ENCODE peak calls at places on chromosomes 6 and 20, in eight cellular contexts. One of them, this sample, is unnamed.

GRCh38 chr6:162063666-162064065 is 663.9 kb downstream of the PRKN start:
- DNase-seq in fibroblast of lung: no peak
- DNase-seq in cardiac fibroblast: no peak
- DNase-seq in brain microvascular endothelial cell: no peak
- DNase-seq in PC-9: no peak
- DNase-seq in body of pancreas: no peak
- DNase-seq in psoas muscle: no peak
- DNase-seq in mucosa of descending colon: no peak
- DNase-seq in this sample: no peak

GRCh38 chr6:7781240-7781639 is 55.3 kb downstream of the BMP6 start:
- DNase-seq in fibroblast of lung: no peak
- DNase-seq in cardiac fibroblast: no peak
- DNase-seq in brain microvascular endothelial cell: no peak
- DNase-seq in PC-9: no peak
- DNase-seq in body of pancreas: no peak
- DNase-seq in psoas muscle: no peak
- DNase-seq in mucosa of descending colon: no peak
- DNase-seq in this sample: no peak

GRCh38 chr20:59671661-59672471 is 67.5 kb downstream of the PHACTR3 start:
- DNase-seq in fibroblast of lung: no peak
- DNase-seq in cardiac fibroblast: no peak
- DNase-seq in brain microvascular endothelial cell: no peak
- DNase-seq in PC-9: no peak
- DNase-seq in body of pancreas: no peak
- DNase-seq in psoas muscle: no peak
- DNase-seq in mucosa of descending colon: no peak
- DNase-seq in this sample: no peak

GRCh38 chr6:68042339-68043121 is 592.6 kb upstream of the ADGRB3 start:
- DNase-seq in fibroblast of lung: no peak
- DNase-seq in cardiac fibroblast: no peak
- DNase-seq in brain microvascular endothelial cell: no peak
- DNase-seq in PC-9: no peak
- DNase-seq in body of pancreas: no peak
- DNase-seq in psoas muscle: no peak
- DNase-seq in mucosa of descending colon: no peak
- DNase-seq in this sample: no peak

GRCh38 chr6:121857551-121857950 is 422.1 kb downstream of the GJA1 start:
- DNase-seq in fibroblast of lung: no peak
- DNase-seq in cardiac fibroblast: no peak
- DNase-seq in brain microvascular endothelial cell: peak
- DNase-seq in PC-9: no peak
- DNase-seq in body of pancreas: no peak
- DNase-seq in psoas muscle: no peak
- DNase-seq in mucosa of descending colon: no peak
- DNase-seq in this sample: no peak

GRCh38 chr6:3259491-3259958 is 778 bp downstream of the PSMG4 start:
- DNase-seq in fibroblast of lung: no peak
- DNase-seq in cardiac fibroblast: peak
- DNase-seq in brain microvascular endothelial cell: peak
- DNase-seq in PC-9: peak
- DNase-seq in body of pancreas: peak
- DNase-seq in psoas muscle: no peak
- DNase-seq in mucosa of descending colon: peak
- DNase-seq in this sample: peak

GRCh38 chr6:151109361-151109760 is 130.4 kb upstream of the AKAP12 start:
- DNase-seq in fibroblast of lung: peak
- DNase-seq in cardiac fibroblast: no peak
- DNase-seq in brain microvascular endothelial cell: peak
- DNase-seq in PC-9: no peak
- DNase-seq in body of pancreas: no peak
- DNase-seq in psoas muscle: no peak
- DNase-seq in mucosa of descending colon: no peak
- DNase-seq in this sample: peak

GRCh38 chr6:155079985-155080452 is 84.9 kb downstream of the TIAM2 start:
- DNase-seq in fibroblast of lung: no peak
- DNase-seq in cardiac fibroblast: no peak
- DNase-seq in brain microvascular endothelial cell: no peak
- DNase-seq in PC-9: no peak
- DNase-seq in body of pancreas: no peak
- DNase-seq in psoas muscle: no peak
- DNase-seq in mucosa of descending colon: no peak
- DNase-seq in this sample: peak

GRCh38 chr6:17542243-17542642 is 57.9 kb upstream of the FAM8A1 start:
- DNase-seq in fibroblast of lung: no peak
- DNase-seq in cardiac fibroblast: no peak
- DNase-seq in brain microvascular endothelial cell: no peak
- DNase-seq in PC-9: no peak
- DNase-seq in body of pancreas: no peak
- DNase-seq in psoas muscle: no peak
- DNase-seq in mucosa of descending colon: no peak
- DNase-seq in this sample: no peak

GRCh38 chr6:159125977-159126376 is 43.2 kb upstream of the FNDC1 start:
- DNase-seq in fibroblast of lung: no peak
- DNase-seq in cardiac fibroblast: no peak
- DNase-seq in brain microvascular endothelial cell: no peak
- DNase-seq in PC-9: no peak
- DNase-seq in body of pancreas: no peak
- DNase-seq in psoas muscle: peak
- DNase-seq in mucosa of descending colon: no peak
- DNase-seq in this sample: no peak

GRCh38 chr20:23135449-23136447 is 49.6 kb upstream of the CD93 start:
- DNase-seq in fibroblast of lung: no peak
- DNase-seq in cardiac fibroblast: no peak
- DNase-seq in brain microvascular endothelial cell: no peak
- DNase-seq in PC-9: no peak
- DNase-seq in body of pancreas: no peak
- DNase-seq in psoas muscle: no peak
- DNase-seq in mucosa of descending colon: no peak
- DNase-seq in this sample: no peak

GRCh38 chr6:19812512-19813119 is 24.6 kb upstream of the ID4 start:
- DNase-seq in fibroblast of lung: peak
- DNase-seq in cardiac fibroblast: peak
- DNase-seq in brain microvascular endothelial cell: peak
- DNase-seq in PC-9: no peak
- DNase-seq in body of pancreas: peak
- DNase-seq in psoas muscle: no peak
- DNase-seq in mucosa of descending colon: no peak
- DNase-seq in this sample: peak

GRCh38 chr6:116424001-116424400 is 37.2 kb upstream of the CALHM6 start:
- DNase-seq in fibroblast of lung: no peak
- DNase-seq in cardiac fibroblast: peak
- DNase-seq in brain microvascular endothelial cell: peak
- DNase-seq in PC-9: no peak
- DNase-seq in body of pancreas: no peak
- DNase-seq in psoas muscle: no peak
- DNase-seq in mucosa of descending colon: no peak
- DNase-seq in this sample: no peak

GRCh38 chr6:119096683-119097310 is 18.3 kb upstream of the FAM184A start:
- DNase-seq in fibroblast of lung: peak
- DNase-seq in cardiac fibroblast: peak
- DNase-seq in brain microvascular endothelial cell: peak
- DNase-seq in PC-9: no peak
- DNase-seq in body of pancreas: peak
- DNase-seq in psoas muscle: peak
- DNase-seq in mucosa of descending colon: no peak
- DNase-seq in this sample: peak

GRCh38 chr20:36214684-36215256 is 21.5 kb upstream of the AAR2 start:
- DNase-seq in fibroblast of lung: peak
- DNase-seq in cardiac fibroblast: peak
- DNase-seq in brain microvascular endothelial cell: no peak
- DNase-seq in PC-9: no peak
- DNase-seq in body of pancreas: no peak
- DNase-seq in psoas muscle: no peak
- DNase-seq in mucosa of descending colon: no peak
- DNase-seq in this sample: peak

GRCh38 chr6:109816452-109817374 is 125.6 kb downstream of the FIG4 start:
- DNase-seq in fibroblast of lung: no peak
- DNase-seq in cardiac fibroblast: no peak
- DNase-seq in brain microvascular endothelial cell: no peak
- DNase-seq in PC-9: no peak
- DNase-seq in body of pancreas: no peak
- DNase-seq in psoas muscle: no peak
- DNase-seq in mucosa of descending colon: no peak
- DNase-seq in this sample: no peak

GRCh38 chr6:37004044-37004984 is 1.1 kb upstream of the FGD2 start:
- DNase-seq in fibroblast of lung: no peak
- DNase-seq in cardiac fibroblast: no peak
- DNase-seq in brain microvascular endothelial cell: no peak
- DNase-seq in PC-9: no peak
- DNase-seq in body of pancreas: no peak
- DNase-seq in psoas muscle: no peak
- DNase-seq in mucosa of descending colon: no peak
- DNase-seq in this sample: no peak

GRCh38 chr6:73722318-73723060 is 26.5 kb downstream of the CD109 start:
- DNase-seq in fibroblast of lung: peak
- DNase-seq in cardiac fibroblast: peak
- DNase-seq in brain microvascular endothelial cell: peak
- DNase-seq in PC-9: no peak
- DNase-seq in body of pancreas: no peak
- DNase-seq in psoas muscle: no peak
- DNase-seq in mucosa of descending colon: no peak
- DNase-seq in this sample: peak

GRCh38 chr6:166553563-166554271 is 32.8 kb downstream of the RAMACL start:
- DNase-seq in fibroblast of lung: peak
- DNase-seq in cardiac fibroblast: peak
- DNase-seq in brain microvascular endothelial cell: peak
- DNase-seq in PC-9: no peak
- DNase-seq in body of pancreas: no peak
- DNase-seq in psoas muscle: peak
- DNase-seq in mucosa of descending colon: no peak
- DNase-seq in this sample: peak
- H3K4me3 ChIP-seq in fibroblast of lung: no peak
- H3K4me3 ChIP-seq in cardiac fibroblast: no peak
- H3K4me3 ChIP-seq in brain microvascular endothelial cell: no peak
- H3K4me3 ChIP-seq in PC-9: no peak
- H3K4me3 ChIP-seq in body of pancreas: no peak
- H3K4me3 ChIP-seq in psoas muscle: no peak
- H3K4me3 ChIP-seq in mucosa of descending colon: no peak
- H3K4me3 ChIP-seq in this sample: no peak

DNA sequence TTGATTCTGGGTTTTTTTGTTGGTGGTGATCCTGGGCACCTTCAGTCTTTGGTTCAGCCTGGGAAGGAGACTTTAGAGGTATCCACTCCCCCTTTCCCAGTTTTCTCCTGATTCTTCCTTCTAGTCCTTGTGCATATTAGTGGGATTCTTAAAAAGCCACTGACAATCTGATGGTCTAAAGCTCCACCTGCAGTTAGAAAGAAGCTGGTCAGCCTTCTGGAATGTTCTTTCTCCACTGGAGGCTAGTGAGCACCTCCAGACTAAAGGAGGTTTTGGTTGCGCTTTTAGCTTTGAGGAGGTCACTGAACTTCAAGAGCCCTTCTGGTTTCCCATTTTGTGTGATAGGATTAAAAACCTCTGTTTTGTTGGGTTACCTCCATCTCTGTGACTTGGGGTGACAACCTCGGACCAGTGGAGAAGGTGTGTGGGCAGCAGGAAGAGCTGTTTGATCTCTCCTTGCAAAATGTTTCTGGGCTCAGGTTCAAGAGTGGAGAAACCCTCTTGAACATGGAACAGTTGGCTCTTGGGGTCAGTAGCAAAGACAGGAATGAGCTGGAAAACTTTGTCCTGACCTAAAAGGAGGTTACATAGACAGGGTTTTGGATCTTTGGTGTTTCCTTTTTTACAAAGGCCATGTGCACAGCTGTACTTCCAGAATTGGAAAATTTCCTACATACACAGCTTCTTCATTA is 29.0 kb downstream of the JARID2 start:
- DNase-seq in fibroblast of lung: peak
- DNase-seq in cardiac fibroblast: peak
- DNase-seq in brain microvascular endothelial cell: no peak
- DNase-seq in PC-9: no peak
- DNase-seq in body of pancreas: no peak
- DNase-seq in psoas muscle: no peak
- DNase-seq in mucosa of descending colon: no peak
- DNase-seq in this sample: no peak
- TF ChIP-seq CTCF in fibroblast of lung: peak
- TF ChIP-seq CTCF in cardiac fibroblast: peak
- TF ChIP-seq CTCF in brain microvascular endothelial cell: peak
- TF ChIP-seq CTCF in PC-9: peak
- TF ChIP-seq CTCF in body of pancreas: peak
- TF ChIP-seq CTCF in psoas muscle: peak
- TF ChIP-seq CTCF in mucosa of descending colon: no peak
- TF ChIP-seq CTCF in this sample: peak

DNA sequence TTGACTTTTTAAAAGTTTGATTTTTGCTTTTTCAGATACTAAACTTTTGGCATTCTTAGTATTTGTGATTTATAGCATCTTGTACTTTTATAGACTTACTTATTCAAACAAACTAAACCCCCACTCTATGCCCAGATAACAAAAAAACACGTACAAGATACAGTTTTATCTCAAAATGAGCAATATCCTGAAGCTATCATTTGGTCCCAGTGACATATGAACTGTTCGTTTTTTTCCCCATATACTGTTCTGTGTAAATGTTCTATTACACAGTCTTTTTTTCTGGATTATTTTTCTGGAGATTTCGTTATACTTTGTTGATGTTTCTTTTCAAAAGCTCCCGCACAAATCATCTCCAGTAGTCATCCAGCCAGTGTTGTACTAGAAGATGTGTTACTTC is 27.3 kb upstream of the SERINC3 start:
- DNase-seq in fibroblast of lung: no peak
- DNase-seq in cardiac fibroblast: peak
- DNase-seq in brain microvascular endothelial cell: no peak
- DNase-seq in PC-9: no peak
- DNase-seq in body of pancreas: no peak
- DNase-seq in psoas muscle: no peak
- DNase-seq in mucosa of descending colon: no peak
- DNase-seq in this sample: peak
- H3K4me3 ChIP-seq in fibroblast of lung: no peak
- H3K4me3 ChIP-seq in cardiac fibroblast: no peak
- H3K4me3 ChIP-seq in brain microvascular endothelial cell: no peak
- H3K4me3 ChIP-seq in PC-9: no peak
- H3K4me3 ChIP-seq in body of pancreas: no peak
- H3K4me3 ChIP-seq in psoas muscle: no peak
- H3K4me3 ChIP-seq in mucosa of descending colon: no peak
- H3K4me3 ChIP-seq in this sample: no peak

DNA sequence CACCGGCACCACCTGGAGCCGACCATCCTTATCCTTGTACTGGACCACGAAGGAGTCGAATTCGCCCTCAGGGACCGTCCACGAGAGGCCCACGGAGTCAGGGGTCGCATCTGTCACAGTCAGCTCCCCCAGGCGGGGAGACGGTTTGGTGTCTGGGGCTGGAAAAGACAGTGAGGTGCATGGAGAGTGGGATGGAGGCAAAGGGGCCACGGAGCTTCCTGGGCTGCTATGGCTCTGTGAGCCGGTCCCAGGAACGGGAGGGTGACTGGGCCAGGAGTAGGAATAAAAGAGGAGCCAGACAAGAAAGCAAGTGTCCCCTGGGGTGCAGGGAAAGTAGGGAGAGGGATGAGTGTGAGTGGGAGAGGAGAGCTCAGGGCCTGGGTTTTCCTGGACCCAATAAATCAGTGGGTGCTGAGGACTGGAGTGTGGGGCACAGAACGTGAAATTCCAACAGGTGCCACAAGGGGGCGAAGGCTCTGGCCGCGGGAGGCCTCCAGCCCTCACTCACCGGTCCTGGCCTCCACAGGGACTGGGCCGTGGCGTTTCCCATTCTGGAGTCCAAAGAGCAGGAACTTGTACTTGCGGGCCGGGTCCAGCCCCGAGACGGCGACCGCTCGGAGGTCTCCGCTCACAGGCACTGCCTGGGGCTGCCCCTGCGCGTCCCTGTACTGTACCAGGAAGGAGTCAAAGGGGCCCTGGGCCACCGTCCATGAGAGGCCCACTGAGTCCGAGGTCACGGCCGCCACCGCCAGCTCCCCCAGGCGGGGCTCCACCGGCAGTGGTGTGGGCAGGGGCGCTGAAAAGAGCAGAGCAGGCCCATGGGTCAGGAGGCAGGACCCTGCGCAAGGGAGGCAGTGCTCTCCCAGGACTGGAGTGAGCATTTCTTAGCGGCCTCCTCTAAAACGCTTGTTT is 9.9 kb downstream of the CYP21A2 start:
- DNase-seq in fibroblast of lung: peak
- DNase-seq in cardiac fibroblast: peak
- DNase-seq in brain microvascular endothelial cell: peak
- DNase-seq in PC-9: peak
- DNase-seq in body of pancreas: peak
- DNase-seq in psoas muscle: peak
- DNase-seq in mucosa of descending colon: peak
- DNase-seq in this sample: peak
- TF ChIP-seq CTCF in fibroblast of lung: peak
- TF ChIP-seq CTCF in cardiac fibroblast: peak
- TF ChIP-seq CTCF in brain microvascular endothelial cell: peak
- TF ChIP-seq CTCF in PC-9: peak
- TF ChIP-seq CTCF in body of pancreas: peak
- TF ChIP-seq CTCF in psoas muscle: peak
- TF ChIP-seq CTCF in mucosa of descending colon: peak
- TF ChIP-seq CTCF in this sample: peak